ENCODE peak calls at places on chromosomes 16 and 17, in four cellular contexts. F is WTC11, H is SK-N-SH, L is GM12878. E is an unnamed sample.

GRCh38 chr17:39705786-39706348 is 6.0 kb downstream of the ERBB2 start:
- DNase-seq in F (no peak), H (no peak), L (no peak), E (no peak)

GRCh38 chr17:20073056-20073979 is 64.2 kb downstream of the SPECC1 start:
- DNase-seq in F (no peak), H (no peak), L (no peak), E (no peak)

GRCh38 chr17:75584358-75585175 is 3.0 kb upstream of the MYO15B start:
- DNase-seq in F (no peak), H (no peak), L (no peak), E (no peak)

GRCh38 chr16:46974352-46974751 is 878 bp upstream of the DNAJA2 start:
- DNase-seq in F (no peak), H (peak), L (peak), E (peak)

GRCh38 chr17:15512310-15512709 is 44.9 kb upstream of the CDRT4 start:
- DNase-seq in F (no peak), H (no peak), L (no peak), E (no peak)

GRCh38 chr17:72619976-72620650 is 472.4 kb downstream of the SLC39A11 start:
- DNase-seq in F (no peak), H (no peak), L (no peak), E (no peak)

GRCh38 chr17:78314683-78315354 is 45.1 kb downstream of the SOCS3 start:
- DNase-seq in F (no peak), H (peak), L (no peak), E (peak)

GRCh38 chr17:78737332-78737731 is 44.7 kb downstream of the CYTH1 start:
- DNase-seq in F (no peak), H (peak), L (no peak), E (peak)

GRCh38 chr17:50904522-50905459 is 38.6 kb upstream of the TOB1 start:
- DNase-seq in F (no peak), H (peak), L (no peak), E (no peak)

GRCh38 chr17:80956321-80957190 is 35.1 kb upstream of the CHMP6 start:
- DNase-seq in F (peak), H (no peak), L (no peak), E (no peak)

DNA sequence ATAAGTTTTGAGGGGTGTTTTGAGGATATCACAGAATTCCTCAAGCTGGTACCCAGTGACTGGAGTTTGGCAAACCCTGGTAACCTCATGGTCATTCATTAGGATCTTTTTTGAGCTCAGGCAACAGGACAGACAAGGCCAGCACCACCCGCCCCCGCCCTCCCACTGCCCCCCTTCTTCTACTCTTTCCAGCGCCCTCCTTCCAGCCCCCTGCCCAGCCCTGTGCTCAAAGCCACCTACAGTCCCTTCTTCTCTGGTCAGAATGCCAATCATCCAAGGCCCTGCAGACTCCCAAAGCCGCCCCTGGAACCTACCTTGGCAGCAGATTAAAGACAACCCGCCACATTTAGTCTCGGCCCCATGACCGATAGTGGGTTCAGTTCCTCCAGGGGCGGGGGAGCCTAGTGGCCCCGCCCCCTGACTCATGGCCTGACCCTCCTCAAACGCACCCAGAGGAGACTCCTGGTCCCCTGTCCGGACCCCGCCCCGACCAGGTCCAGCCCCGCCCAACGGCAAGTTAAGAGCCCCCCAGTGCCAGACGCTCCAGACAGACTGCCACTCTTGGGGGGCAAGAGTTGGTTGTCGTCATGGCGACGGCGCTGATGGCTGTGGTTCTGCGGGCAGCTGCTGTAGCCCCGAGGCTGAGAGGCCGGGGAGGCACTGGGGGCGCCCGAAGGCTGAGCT is at the start of gene NAGS:
- DNase-seq in F (peak), H (peak), L (no peak), E (peak)
- TF ChIP-seq USF1 in F (no peak), H (no peak), L (no peak), E (no peak)

GRCh38 chr17:49401971-49402491 is 12.7 kb downstream of the PHB1 start:
- DNase-seq in F (no peak), H (no peak), L (no peak), E (no peak)
- TF ChIP-seq USF1 in F (no peak), H (no peak), L (no peak), E (no peak)

DNA sequence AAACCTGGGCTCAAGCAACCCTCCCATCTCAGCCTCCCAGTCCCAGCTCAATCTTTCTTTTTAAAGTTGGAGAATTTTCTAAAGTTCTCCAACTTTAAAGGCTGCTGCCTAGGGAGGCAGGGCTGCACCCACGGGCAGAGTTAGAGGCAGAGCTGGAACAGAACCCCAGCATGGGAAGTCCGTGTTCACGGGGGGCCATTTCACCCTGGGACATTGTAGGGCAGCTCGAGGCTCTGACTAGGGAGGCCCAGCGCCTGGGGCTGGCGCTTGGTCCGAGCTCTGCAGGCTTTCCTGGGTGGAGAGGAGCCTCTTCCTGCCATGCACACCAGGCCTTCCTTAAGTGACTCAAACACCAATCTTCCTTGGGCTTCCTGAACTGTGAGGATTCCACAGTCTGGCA is 70.2 kb downstream of the CYLD start:
- DNase-seq in F (no peak), H (no peak), L (no peak), E (no peak)
- TF ChIP-seq USF1 in F (no peak), H (no peak), L (no peak), E (no peak)

GRCh38 chr16:30623558-30624283 is 13.5 kb upstream of the ZNF689 start:
- DNase-seq in F (no peak), H (no peak), L (no peak), E (no peak)

GRCh38 chr16:30621765-30622164 is 11.6 kb upstream of the ZNF689 start:
- DNase-seq in F (no peak), H (no peak), L (no peak), E (no peak)

GRCh38 chr16:30622455-30623032 is 12.4 kb upstream of the ZNF689 start:
- DNase-seq in F (no peak), H (no peak), L (no peak), E (no peak)

GRCh38 chr16:30619207-30619606 is 9.0 kb upstream of the ZNF689 start:
- DNase-seq in F (no peak), H (no peak), L (no peak), E (no peak)

GRCh38 chr16:30619643-30620042 is 9.5 kb upstream of the ZNF689 start:
- DNase-seq in F (no peak), H (no peak), L (no peak), E (no peak)
- TF ChIP-seq USF1 in F (no peak), H (no peak), L (no peak), E (no peak)

DNA sequence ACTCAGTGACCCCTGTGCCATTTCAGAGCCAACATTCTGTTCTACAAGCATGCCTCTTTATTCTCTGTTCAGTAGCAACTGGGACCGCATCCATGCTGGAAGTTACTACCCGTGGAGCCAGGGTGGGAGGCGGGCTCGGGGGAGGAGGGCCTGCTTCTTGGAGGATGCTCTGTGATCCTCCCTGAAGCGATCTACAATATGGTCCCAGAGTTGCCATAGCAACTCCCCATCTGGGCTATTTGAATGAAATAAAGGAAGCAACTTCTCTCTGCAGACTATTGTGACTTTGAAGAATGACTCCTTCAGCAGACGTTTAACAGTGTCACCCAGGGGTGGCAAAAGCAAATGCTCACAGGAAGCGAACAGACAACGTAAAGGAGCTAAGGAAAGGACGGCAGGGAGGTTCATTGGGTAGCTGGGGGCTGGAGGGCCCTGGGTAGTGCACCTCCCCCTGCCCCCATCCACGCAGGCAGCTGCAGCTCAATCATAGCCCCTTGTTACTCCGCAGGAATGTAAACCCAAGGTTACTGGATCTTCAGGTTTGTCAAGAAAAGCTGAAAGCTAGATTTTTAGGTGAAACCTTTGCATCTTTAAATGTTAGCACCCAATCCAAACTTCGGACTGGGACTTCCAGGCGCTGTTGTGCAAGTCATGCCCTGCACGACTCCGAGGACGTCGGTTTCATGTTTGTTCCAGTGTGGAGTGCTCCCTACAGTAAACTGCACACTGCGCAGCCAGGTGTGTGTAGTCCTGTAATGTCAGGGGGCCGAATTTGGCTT is 51.1 kb upstream of the MEAK7 start:
- DNase-seq in F (no peak), H (no peak), L (no peak), E (no peak)
- TF ChIP-seq USF1 in F (no peak), H (no peak), L (no peak), E (no peak)

GRCh38 chr17:74043976-74044375 is 159.5 kb upstream of the RPL38 start:
- DNase-seq in F (no peak), H (no peak), L (no peak), E (no peak)

GRCh38 chr17:74040729-74041128 is 162.7 kb upstream of the RPL38 start:
- DNase-seq in F (no peak), H (no peak), L (no peak), E (no peak)

GRCh38 chr17:74042241-74042640 is 161.2 kb upstream of the RPL38 start:
- DNase-seq in F (no peak), H (no peak), L (no peak), E (no peak)

GRCh38 chr17:74040291-74040690 is 163.2 kb upstream of the RPL38 start:
- DNase-seq in F (no peak), H (no peak), L (no peak), E (no peak)

GRCh38 chr17:74042744-74043486 is 160.6 kb upstream of the RPL38 start:
- DNase-seq in F (no peak), H (no peak), L (no peak), E (no peak)
- TF ChIP-seq USF1 in F (no peak), H (no peak), L (no peak), E (no peak)

E was measured in K562.